ENCODE peak calls at places on chromosomes 3 and 15, in seven cellular contexts. P is foreskin fibroblast, A is prostate gland, N is fibroblast of the aortic adventitia, F is AG09309, B is Calu3, I is ascending aorta. S is an unnamed sample.

GRCh38 chr3:53134631-53135232 is 4.5 kb upstream of the RFT1 start:
- DNase-seq in P (peak), A (peak), N (peak), F (no peak), B (peak), I (peak), S (peak)

GRCh38 chr15:48358229-48358641 is 27.0 kb downstream of the DUT start:
- DNase-seq in P (no peak), A (no peak), N (peak), F (no peak), B (no peak), I (no peak), S (peak)

GRCh38 chr3:170745211-170745718 is 124.7 kb downstream of the RPL22L1 start:
- DNase-seq in P (no peak), A (no peak), N (peak), F (no peak), B (peak), I (no peak), S (peak)

GRCh38 chr3:196688349-196688748 is 23.7 kb downstream of the CEP19 start:
- DNase-seq in P (peak), A (no peak), N (peak), F (peak), B (no peak), I (peak), S (peak)

GRCh38 chr3:129824926-129825541 is 68.5 kb downstream of the TMCC1 start:
- DNase-seq in P (no peak), A (peak), N (peak), F (no peak), B (peak), I (no peak), S (peak)

GRCh38 chr3:45635475-45636256 is 41.1 kb downstream of the LIMD1 start:
- DNase-seq in P (peak), A (no peak), N (peak), F (peak), B (peak), I (no peak), S (peak)

GRCh38 chr3:123201557-123202427 is at the start of gene SEC22A:
- DNase-seq in P (peak), A (peak), N (peak), F (peak), B (peak), I (peak), S (peak)

GRCh38 chr3:99972380-99973104 is 141.8 kb downstream of the FILIP1L start:
- DNase-seq in P (no peak), A (no peak), N (no peak), F (no peak), B (no peak), I (peak), S (no peak)

GRCh38 chr3:126746395-126747177 is 42.5 kb downstream of the CHCHD6 start:
- DNase-seq in P (peak), A (no peak), N (peak), F (peak), B (peak), I (no peak), S (peak)

GRCh38 chr3:31041161-31041978 is 146.9 kb upstream of the GADL1 start:
- DNase-seq in P (peak), A (no peak), N (peak), F (peak), B (peak), I (no peak), S (peak)

GRCh38 chr3:174945276-174945675 is 86.1 kb downstream of the NAALADL2 start:
- DNase-seq in P (no peak), A (no peak), N (peak), F (no peak), B (no peak), I (no peak), S (no peak)

GRCh38 chr15:43789409-43789808 is 2.7 kb upstream of the SERF2 start:
- DNase-seq in P (no peak), A (no peak), N (no peak), F (no peak), B (no peak), I (no peak), S (no peak)

GRCh38 chr15:29656636-29657475 is 165.4 kb downstream of the TJP1 start:
- DNase-seq in P (no peak), A (peak), N (no peak), F (no peak), B (no peak), I (peak), S (peak)

GRCh38 chr3:40741729-40742128 is 217.0 kb downstream of the ZNF621 start:
- DNase-seq in P (no peak), A (no peak), N (no peak), F (no peak), B (no peak), I (no peak), S (peak)

GRCh38 chr15:93300796-93301195 is 211.8 kb upstream of the RGMA start:
- DNase-seq in P (no peak), A (no peak), N (no peak), F (no peak), B (no peak), I (no peak), S (no peak)

GRCh38 chr3:152121292-152121654 is 147.5 kb upstream of the MBNL1 start:
- DNase-seq in P (peak), A (no peak), N (peak), F (peak), B (no peak), I (no peak), S (peak)

GRCh38 chr15:26889298-26889898 is 22.5 kb downstream of the GABRA5 start:
- DNase-seq in P (peak), A (peak), N (peak), F (peak), B (peak), I (no peak), S (peak)

GRCh38 chr3:98890181-98890882 is 11.2 kb downstream of the DCBLD2 start:
- DNase-seq in P (no peak), A (no peak), N (no peak), F (no peak), B (no peak), I (no peak), S (no peak)

GRCh38 chr3:98886525-98886924 is 15.0 kb downstream of the DCBLD2 start:
- DNase-seq in P (no peak), A (no peak), N (no peak), F (no peak), B (no peak), I (no peak), S (no peak)

GRCh38 chr3:98885851-98886250 is 15.6 kb downstream of the DCBLD2 start:
- DNase-seq in P (no peak), A (no peak), N (peak), F (no peak), B (no peak), I (no peak), S (no peak)

GRCh38 chr3:98884675-98885371 is 16.7 kb downstream of the DCBLD2 start:
- DNase-seq in P (no peak), A (no peak), N (peak), F (no peak), B (no peak), I (no peak), S (peak)

DNA sequence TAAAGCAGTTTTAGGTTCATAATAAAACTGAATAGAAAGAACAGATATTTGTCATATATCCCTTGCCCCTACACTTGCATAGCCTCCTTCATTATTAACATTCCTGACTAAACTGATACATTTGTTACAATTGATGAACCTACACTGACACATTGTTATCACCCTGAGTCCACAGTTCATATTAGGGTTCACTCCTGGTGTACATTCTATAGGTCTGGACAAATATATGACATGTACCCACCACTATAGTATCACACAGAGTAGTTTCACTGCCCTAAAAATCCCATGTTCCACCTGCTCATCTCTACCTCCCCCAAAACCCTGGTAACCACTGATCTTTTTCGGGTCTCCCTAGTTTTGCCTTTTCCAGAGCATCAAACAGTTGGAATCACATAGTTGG is 13.8 kb downstream of the DCBLD2 start:
- DNase-seq in P (no peak), A (no peak), N (no peak), F (no peak), B (no peak), I (no peak), S (no peak)
- TF ChIP-seq CTCF in P (no peak), A (no peak), N (no peak), F (no peak), B (no peak), I (no peak), S (no peak)

GRCh38 chr3:12709334-12709733 is 45.4 kb upstream of the RAF1 start:
- DNase-seq in P (no peak), A (no peak), N (no peak), F (no peak), B (no peak), I (no peak), S (no peak)

GRCh38 chr3:12710062-12710461 is 46.1 kb upstream of the RAF1 start:
- DNase-seq in P (no peak), A (no peak), N (no peak), F (no peak), B (no peak), I (no peak), S (no peak)

GRCh38 chr3:12707425-12707824 is 43.5 kb upstream of the RAF1 start:
- DNase-seq in P (peak), A (no peak), N (peak), F (no peak), B (no peak), I (no peak), S (peak)

GRCh38 chr3:12706504-12707253 is 42.8 kb upstream of the RAF1 start:
- DNase-seq in P (peak), A (peak), N (peak), F (no peak), B (peak), I (peak), S (peak)

DNA sequence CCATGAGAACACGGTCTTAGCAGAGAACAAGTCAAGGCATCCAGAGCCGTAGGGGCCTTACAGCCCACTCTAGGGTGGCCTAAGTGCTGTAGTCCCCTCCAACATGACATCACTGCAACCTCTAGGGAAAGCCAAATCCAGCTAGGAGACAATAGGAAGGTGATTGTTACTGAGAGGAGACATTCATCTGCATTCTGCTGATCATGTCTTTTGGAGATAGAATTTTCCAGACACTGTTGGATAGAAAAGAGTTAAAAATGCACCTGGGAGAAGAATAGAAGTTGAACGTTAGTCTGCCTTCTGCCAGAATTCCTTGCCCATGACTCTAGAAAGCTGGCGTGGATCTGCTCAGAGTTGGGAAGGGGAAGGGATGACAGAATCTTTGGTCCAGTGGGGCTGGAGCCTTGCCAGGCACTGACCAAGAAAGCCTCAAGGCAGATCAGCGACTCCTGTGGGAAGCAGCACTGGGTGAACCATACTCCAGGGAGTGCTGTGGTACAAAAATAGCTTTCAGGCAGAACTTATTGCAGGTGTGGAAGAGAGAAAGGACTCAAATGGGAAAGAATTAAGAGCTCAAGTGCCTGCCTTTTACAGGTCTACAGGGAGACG is 44.8 kb upstream of the RAF1 start:
- DNase-seq in P (peak), A (no peak), N (peak), F (peak), B (no peak), I (peak), S (peak)
- TF ChIP-seq CTCF in P (peak), A (no peak), N (peak), F (peak), B (no peak), I (no peak), S (peak)

DNA sequence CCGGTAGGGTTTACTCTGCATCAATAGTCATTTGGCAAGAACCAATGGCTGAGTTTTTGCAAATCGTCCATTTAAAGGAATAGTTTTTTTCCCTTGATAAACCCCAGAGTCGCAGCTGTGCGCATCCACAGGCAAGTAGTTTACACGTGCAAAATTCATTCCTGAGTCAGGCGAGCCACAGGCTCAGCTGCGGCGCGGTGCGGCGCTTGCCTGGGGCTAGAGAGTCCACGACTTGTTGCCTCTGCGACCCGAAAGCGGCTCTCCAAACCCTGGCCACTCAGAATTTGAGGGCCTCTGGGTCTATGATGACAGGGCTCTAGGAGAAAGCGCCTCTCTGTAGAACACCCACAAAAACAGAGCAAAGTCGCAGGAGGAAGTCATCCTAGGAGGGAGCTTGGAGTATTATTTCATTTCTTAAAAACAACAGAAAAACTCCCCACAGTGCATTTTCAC is 36.6 kb downstream of the ZIC4 start:
- DNase-seq in P (no peak), A (no peak), N (no peak), F (no peak), B (no peak), I (no peak), S (no peak)
- TF ChIP-seq CTCF in P (no peak), A (no peak), N (no peak), F (no peak), B (no peak), I (no peak), S (no peak)

DNA sequence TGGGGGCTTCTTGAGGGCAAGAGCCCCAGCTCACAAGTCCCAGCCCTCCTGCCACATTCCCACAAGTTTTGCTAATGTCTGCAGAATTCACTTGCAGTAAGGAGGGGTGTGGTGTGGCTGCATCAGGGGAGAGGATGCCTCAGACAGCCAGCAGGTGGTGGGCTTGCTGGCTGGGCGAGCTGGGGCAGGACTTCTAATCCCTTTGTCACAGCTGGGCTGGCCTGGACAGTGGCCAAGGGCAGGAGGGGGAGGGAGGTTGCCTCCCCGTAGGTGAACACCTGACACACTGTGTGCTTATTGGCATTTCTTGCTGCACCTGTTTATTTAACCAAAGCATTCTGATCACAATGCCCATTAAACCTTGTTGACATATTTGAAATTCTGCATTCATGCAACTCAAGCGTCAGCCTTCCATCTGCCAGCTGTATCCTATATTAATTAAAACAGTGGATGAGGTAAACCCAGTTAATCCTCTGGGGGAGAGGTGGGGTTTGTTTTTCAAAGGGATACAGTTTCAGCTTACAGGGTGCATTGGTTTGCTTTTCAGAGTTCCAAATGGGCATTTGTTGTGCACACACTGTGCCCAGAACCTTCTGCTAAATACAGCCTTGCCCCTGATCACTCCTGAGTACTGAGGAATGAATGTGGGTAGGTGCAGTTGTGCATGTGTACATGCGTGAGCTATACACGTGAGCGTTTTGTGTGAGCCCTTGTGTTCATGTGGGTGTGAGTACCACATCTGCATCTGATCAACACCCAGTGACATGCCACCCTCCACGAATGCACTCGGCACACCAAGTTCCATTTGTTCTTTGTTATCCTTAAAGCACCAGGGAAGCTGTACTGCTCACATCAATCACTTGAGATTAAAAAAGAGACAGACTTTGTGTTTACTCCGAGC is 268.7 kb downstream of the XXYLT1 start:
- DNase-seq in P (peak), A (peak), N (peak), F (no peak), B (peak), I (no peak), S (peak)
- TF ChIP-seq CTCF in P (peak), A (peak), N (peak), F (peak), B (peak), I (no peak), S (peak)

DNA sequence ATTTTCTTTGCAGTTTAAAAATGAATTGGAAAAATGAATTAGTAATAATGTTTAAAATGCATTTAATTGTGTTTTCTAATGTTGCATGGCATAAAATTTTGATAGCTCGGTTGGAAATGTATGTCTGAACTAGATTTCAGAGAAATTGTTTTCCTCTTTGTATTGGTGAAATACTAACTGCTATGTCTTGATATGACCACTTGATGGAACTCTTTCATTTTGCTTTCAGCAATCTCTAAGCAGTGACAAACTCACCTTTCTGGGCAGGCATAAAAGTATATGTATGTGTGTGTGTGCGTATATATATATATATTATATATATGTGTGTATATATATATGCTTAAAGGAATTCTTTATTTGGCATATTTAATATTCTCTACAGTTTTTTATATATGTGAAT is 239.3 kb upstream of the ZNF717 start:
- DNase-seq in P (no peak), A (no peak), N (no peak), F (no peak), B (no peak), I (no peak), S (peak)
- TF ChIP-seq CTCF in P (peak), A (peak), N (peak), F (peak), B (no peak), I (no peak), S (peak)

GRCh38 chr3:125141596-125142417 is 70.7 kb downstream of the SLC12A8 start:
- DNase-seq in P (no peak), A (peak), N (no peak), F (no peak), B (no peak), I (no peak), S (peak)
- TF ChIP-seq CTCF in P (peak), A (no peak), N (peak), F (peak), B (no peak), I (peak), S (no peak)

DNA sequence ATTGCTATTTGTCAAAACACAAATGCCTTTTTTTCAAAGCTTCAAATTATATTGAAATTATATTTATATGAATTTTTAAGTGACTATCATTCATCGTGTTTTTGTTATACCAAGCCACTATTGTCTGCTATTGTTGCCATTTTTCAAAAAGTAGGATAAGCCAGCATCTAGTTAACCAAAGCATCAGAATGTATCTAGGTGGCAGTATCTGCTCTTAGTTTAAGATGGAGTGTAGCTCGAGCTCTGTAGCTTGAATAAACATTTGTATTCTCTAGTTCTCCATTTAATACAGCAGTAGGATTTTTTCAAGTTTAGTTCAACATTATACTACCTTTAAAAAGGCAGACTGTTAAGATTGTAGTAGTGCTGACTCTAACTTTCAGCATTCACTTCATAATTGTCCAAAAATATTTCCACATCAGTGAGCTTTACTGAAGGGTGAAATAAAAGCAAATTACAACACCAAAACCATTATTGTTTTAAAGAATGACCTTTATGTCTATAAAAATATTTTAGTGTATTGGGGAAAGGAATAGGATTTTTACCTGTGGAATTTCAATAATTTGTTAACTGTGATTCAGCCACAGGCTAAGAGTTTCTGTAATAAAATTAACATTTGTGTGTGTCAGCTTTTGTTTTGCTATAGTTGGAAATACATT is 19.6 kb upstream of the C15orf61 start:
- DNase-seq in P (peak), A (no peak), N (peak), F (no peak), B (no peak), I (no peak), S (peak)
- TF ChIP-seq CTCF in P (peak), A (peak), N (peak), F (peak), B (no peak), I (no peak), S (peak)

GRCh38 chr15:49370782-49371181 is 52.3 kb upstream of the FGF7 start:
- DNase-seq in P (peak), A (no peak), N (peak), F (no peak), B (no peak), I (no peak), S (peak)
- TF ChIP-seq CTCF in P (peak), A (no peak), N (peak), F (peak), B (no peak), I (no peak), S (peak)

GRCh38 chr3:102235679-102236078 is 199.1 kb upstream of the ZPLD1 start:
- DNase-seq in P (no peak), A (no peak), N (peak), F (no peak), B (no peak), I (no peak), S (peak)
- TF ChIP-seq CTCF in P (peak), A (no peak), N (peak), F (peak), B (no peak), I (no peak), S (peak)

S was measured in fibroblast of pulmonary artery.